ENCODE peak calls at places on chromosomes 1 and 21, in ten cellular contexts. One of them, this sample, is unnamed.

GRCh38 chr1:14914351-14914988 is 239.1 kb upstream of the TMEM51 start:
- DNase-seq in OCI-LY7: no peak
- DNase-seq in upper lobe of left lung: no peak
- DNase-seq in astrocyte: no peak
- DNase-seq in CD8-positive, alpha-beta memory T cell: no peak
- DNase-seq in uterus: no peak
- DNase-seq in BJ: no peak
- DNase-seq in DND-41: no peak
- DNase-seq in lower lobe of right lung: no peak
- DNase-seq in endothelial cell of umbilical vein: no peak
- DNase-seq in this sample: no peak

GRCh38 chr1:156480411-156481192 is 20.0 kb downstream of the MEF2D start:
- DNase-seq in CD8-positive, alpha-beta memory T cell: peak; percentile 78
- DNase-seq in OCI-LY7: peak; percentile 90
- DNase-seq in BJ: no peak
- DNase-seq in astrocyte: no peak
- DNase-seq in upper lobe of left lung: peak; percentile 62
- DNase-seq in endothelial cell of umbilical vein: peak; percentile 55
- DNase-seq in uterus: peak; percentile 67
- DNase-seq in DND-41: peak; percentile 64
- DNase-seq in lower lobe of right lung: peak; percentile 75
- DNase-seq in this sample: peak; percentile 59

GRCh38 chr1:196733091-196733970 is 41.3 kb upstream of the CFHR3 start:
- DNase-seq in CD8-positive, alpha-beta memory T cell: no peak
- DNase-seq in endothelial cell of umbilical vein: no peak
- DNase-seq in lower lobe of right lung: peak; percentile 9
- DNase-seq in DND-41: no peak
- DNase-seq in astrocyte: no peak
- DNase-seq in OCI-LY7: no peak
- DNase-seq in BJ: no peak
- DNase-seq in upper lobe of left lung: no peak
- DNase-seq in uterus: no peak
- DNase-seq in this sample: no peak

GRCh38 chr1:69662321-69662720 is 94.6 kb downstream of the LRRC7 start:
- DNase-seq in endothelial cell of umbilical vein: no peak
- DNase-seq in OCI-LY7: no peak
- DNase-seq in lower lobe of right lung: no peak
- DNase-seq in upper lobe of left lung: no peak
- DNase-seq in uterus: no peak
- DNase-seq in BJ: no peak
- DNase-seq in astrocyte: no peak
- DNase-seq in DND-41: no peak
- DNase-seq in CD8-positive, alpha-beta memory T cell: no peak
- DNase-seq in this sample: no peak

GRCh38 chr1:33836911-33837310 is 27.0 kb upstream of the HMGB4 start:
- DNase-seq in OCI-LY7: no peak
- DNase-seq in astrocyte: peak; percentile 61
- DNase-seq in BJ: no peak
- DNase-seq in endothelial cell of umbilical vein: no peak
- DNase-seq in upper lobe of left lung: no peak
- DNase-seq in DND-41: no peak
- DNase-seq in CD8-positive, alpha-beta memory T cell: no peak
- DNase-seq in lower lobe of right lung: no peak
- DNase-seq in uterus: no peak
- DNase-seq in this sample: no peak

GRCh38 chr1:186839077-186839400 is 10.3 kb downstream of the PLA2G4A start:
- DNase-seq in astrocyte: no peak
- DNase-seq in upper lobe of left lung: no peak
- DNase-seq in uterus: no peak
- DNase-seq in lower lobe of right lung: no peak
- DNase-seq in DND-41: no peak
- DNase-seq in BJ: no peak
- DNase-seq in CD8-positive, alpha-beta memory T cell: no peak
- DNase-seq in endothelial cell of umbilical vein: no peak
- DNase-seq in OCI-LY7: no peak
- DNase-seq in this sample: no peak

GRCh38 chr1:50667710-50668356 is 244.6 kb upstream of the DMRTA2 start:
- DNase-seq in endothelial cell of umbilical vein: peak; percentile 79
- DNase-seq in DND-41: no peak
- DNase-seq in upper lobe of left lung: no peak
- DNase-seq in astrocyte: peak; percentile 14
- DNase-seq in OCI-LY7: no peak
- DNase-seq in lower lobe of right lung: no peak
- DNase-seq in uterus: no peak
- DNase-seq in BJ: no peak
- DNase-seq in CD8-positive, alpha-beta memory T cell: no peak
- DNase-seq in this sample: no peak

GRCh38 chr21:35587841-35588390 is 472.4 kb downstream of the SETD4 start:
- DNase-seq in uterus: no peak
- DNase-seq in astrocyte: no peak
- DNase-seq in upper lobe of left lung: no peak
- DNase-seq in lower lobe of right lung: no peak
- DNase-seq in CD8-positive, alpha-beta memory T cell: no peak
- DNase-seq in BJ: no peak
- DNase-seq in OCI-LY7: no peak
- DNase-seq in DND-41: no peak
- DNase-seq in endothelial cell of umbilical vein: no peak
- DNase-seq in this sample: no peak

GRCh38 chr1:19377812-19378718 is 65.9 kb downstream of the SLC66A1 start:
- DNase-seq in uterus: no peak
- DNase-seq in CD8-positive, alpha-beta memory T cell: no peak
- DNase-seq in endothelial cell of umbilical vein: no peak
- DNase-seq in astrocyte: peak; percentile 56
- DNase-seq in lower lobe of right lung: no peak
- DNase-seq in DND-41: no peak
- DNase-seq in OCI-LY7: no peak
- DNase-seq in upper lobe of left lung: no peak
- DNase-seq in BJ: no peak
- DNase-seq in this sample: no peak

GRCh38 chr1:183998045-183998444 is 39.5 kb downstream of the COLGALT2 start:
- DNase-seq in DND-41: no peak
- DNase-seq in BJ: no peak
- DNase-seq in uterus: no peak
- DNase-seq in lower lobe of right lung: no peak
- DNase-seq in astrocyte: no peak
- DNase-seq in OCI-LY7: no peak
- DNase-seq in CD8-positive, alpha-beta memory T cell: no peak
- DNase-seq in upper lobe of left lung: no peak
- DNase-seq in endothelial cell of umbilical vein: no peak
- DNase-seq in this sample: no peak
- H3K36me3 ChIP-seq in DND-41: no peaks in the 10 kb centered on the region
- H3K36me3 ChIP-seq in BJ: no peaks in the 10 kb centered on the region
- H3K36me3 ChIP-seq in uterus: no peaks in the 10 kb centered on the region
- H3K36me3 ChIP-seq in lower lobe of right lung: no peaks in the 10 kb centered on the region
- H3K36me3 ChIP-seq in astrocyte: no peaks in the 10 kb centered on the region
- H3K36me3 ChIP-seq in OCI-LY7: no peaks in the 10 kb centered on the region
- H3K36me3 ChIP-seq in CD8-positive, alpha-beta memory T cell: no peaks in the 10 kb centered on the region
- H3K36me3 ChIP-seq in upper lobe of left lung: no peaks in the 10 kb centered on the region
- H3K36me3 ChIP-seq in endothelial cell of umbilical vein: no peaks in the 10 kb centered on the region
- H3K36me3 ChIP-seq in this sample: no peaks in the 10 kb centered on the region

GRCh38 chr1:36116906-36117305 is 8.1 kb downstream of the COL8A2 start:
- DNase-seq in BJ: no peak
- DNase-seq in uterus: no peak
- DNase-seq in lower lobe of right lung: no peak
- DNase-seq in DND-41: no peak
- DNase-seq in endothelial cell of umbilical vein: no peak
- DNase-seq in OCI-LY7: no peak
- DNase-seq in upper lobe of left lung: no peak
- DNase-seq in astrocyte: no peak
- DNase-seq in CD8-positive, alpha-beta memory T cell: no peak
- DNase-seq in this sample: no peak
- H3K36me3 ChIP-seq in BJ: peaks cover 1% of the 10 kb centered on the region
- H3K36me3 ChIP-seq in uterus: no peaks in the 10 kb centered on the region
- H3K36me3 ChIP-seq in lower lobe of right lung: no peaks in the 10 kb centered on the region
- H3K36me3 ChIP-seq in DND-41: no peaks in the 10 kb centered on the region
- H3K36me3 ChIP-seq in endothelial cell of umbilical vein: no peaks in the 10 kb centered on the region
- H3K36me3 ChIP-seq in OCI-LY7: no peaks in the 10 kb centered on the region
- H3K36me3 ChIP-seq in upper lobe of left lung: no peaks in the 10 kb centered on the region
- H3K36me3 ChIP-seq in astrocyte: no peaks in the 10 kb centered on the region
- H3K36me3 ChIP-seq in CD8-positive, alpha-beta memory T cell: no peaks in the 10 kb centered on the region
- H3K36me3 ChIP-seq in this sample: no peaks in the 10 kb centered on the region

DNA sequence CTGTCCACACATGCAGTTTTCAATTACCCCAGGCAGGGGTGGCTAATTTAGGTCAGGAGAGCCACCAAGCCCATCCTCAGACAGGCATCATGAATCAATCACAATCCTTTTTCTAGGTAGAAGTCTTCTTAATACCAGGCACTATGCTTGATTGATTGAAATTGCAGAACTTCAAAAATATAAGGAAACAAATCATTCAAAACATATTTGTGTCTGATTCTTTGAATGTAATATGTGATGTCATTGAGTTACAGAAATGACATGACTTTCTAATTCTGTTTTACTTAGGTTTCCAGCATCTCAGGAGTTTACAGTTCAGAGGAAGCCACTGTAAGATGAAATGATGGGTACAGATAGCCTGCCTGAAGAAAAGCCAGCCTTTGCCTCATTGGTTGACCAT is 26.7 kb downstream of the RXRG start:
- DNase-seq in endothelial cell of umbilical vein: no peak
- DNase-seq in BJ: no peak
- DNase-seq in CD8-positive, alpha-beta memory T cell: no peak
- DNase-seq in lower lobe of right lung: no peak
- DNase-seq in uterus: no peak
- DNase-seq in astrocyte: no peak
- DNase-seq in DND-41: no peak
- DNase-seq in upper lobe of left lung: no peak
- DNase-seq in OCI-LY7: no peak
- DNase-seq in this sample: no peak
- H3K36me3 ChIP-seq in endothelial cell of umbilical vein: no peaks in the 10 kb centered on the region
- H3K36me3 ChIP-seq in BJ: no peaks in the 10 kb centered on the region
- H3K36me3 ChIP-seq in CD8-positive, alpha-beta memory T cell: no peaks in the 10 kb centered on the region
- H3K36me3 ChIP-seq in lower lobe of right lung: no peaks in the 10 kb centered on the region
- H3K36me3 ChIP-seq in uterus: no peaks in the 10 kb centered on the region
- H3K36me3 ChIP-seq in astrocyte: no peaks in the 10 kb centered on the region
- H3K36me3 ChIP-seq in DND-41: no peaks in the 10 kb centered on the region
- H3K36me3 ChIP-seq in upper lobe of left lung: no peaks in the 10 kb centered on the region
- H3K36me3 ChIP-seq in OCI-LY7: no peaks in the 10 kb centered on the region
- H3K36me3 ChIP-seq in this sample: no peaks in the 10 kb centered on the region

GRCh38 chr21:46114963-46115362 is 17.1 kb downstream of the COL6A2 start:
- DNase-seq in CD8-positive, alpha-beta memory T cell: no peak
- DNase-seq in endothelial cell of umbilical vein: no peak
- DNase-seq in lower lobe of right lung: peak; percentile 41
- DNase-seq in uterus: peak; percentile 24
- DNase-seq in DND-41: no peak
- DNase-seq in upper lobe of left lung: no peak
- DNase-seq in OCI-LY7: no peak
- DNase-seq in astrocyte: no peak
- DNase-seq in BJ: no peak
- DNase-seq in this sample: no peak
- H3K36me3 ChIP-seq in CD8-positive, alpha-beta memory T cell: no peaks in the 10 kb centered on the region
- H3K36me3 ChIP-seq in endothelial cell of umbilical vein: no peaks in the 10 kb centered on the region
- H3K36me3 ChIP-seq in lower lobe of right lung: peaks cover 76% of the 10 kb centered on the region
- H3K36me3 ChIP-seq in uterus: no peaks in the 10 kb centered on the region
- H3K36me3 ChIP-seq in DND-41: no peaks in the 10 kb centered on the region
- H3K36me3 ChIP-seq in upper lobe of left lung: no peaks in the 10 kb centered on the region
- H3K36me3 ChIP-seq in OCI-LY7: no peaks in the 10 kb centered on the region
- H3K36me3 ChIP-seq in astrocyte: peaks cover 41% of the 10 kb centered on the region
- H3K36me3 ChIP-seq in BJ: peaks cover 82% of the 10 kb centered on the region
- H3K36me3 ChIP-seq in this sample: no peaks in the 10 kb centered on the region

DNA sequence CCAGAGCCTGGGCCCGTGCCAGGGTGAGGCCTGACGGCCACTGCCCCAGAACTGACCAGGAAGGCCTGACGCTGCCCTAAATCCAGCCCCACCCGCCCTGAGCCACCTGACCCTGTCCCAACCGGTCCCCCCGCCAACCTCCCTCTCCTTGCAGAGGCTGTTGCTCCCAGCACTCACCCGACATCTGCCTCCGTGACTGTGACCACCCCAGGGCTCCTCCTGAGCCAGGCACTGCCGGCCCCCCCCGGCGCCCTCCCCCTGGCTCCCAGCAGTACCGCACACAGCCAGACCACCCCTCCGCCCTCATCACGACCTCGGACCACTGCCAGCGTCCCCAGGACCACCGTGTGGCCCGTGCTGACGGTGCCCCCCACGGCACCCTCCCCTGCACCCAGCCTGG is 26.3 kb downstream of the AGRN start:
- DNase-seq in endothelial cell of umbilical vein: no peak
- DNase-seq in DND-41: no peak
- DNase-seq in CD8-positive, alpha-beta memory T cell: no peak
- DNase-seq in OCI-LY7: no peak
- DNase-seq in upper lobe of left lung: no peak
- DNase-seq in BJ: no peak
- DNase-seq in lower lobe of right lung: no peak
- DNase-seq in astrocyte: no peak
- DNase-seq in uterus: no peak
- DNase-seq in this sample: no peak
- H3K36me3 ChIP-seq in endothelial cell of umbilical vein: peaks cover 18% of the 10 kb centered on the region
- H3K36me3 ChIP-seq in DND-41: peaks cover 17% of the 10 kb centered on the region
- H3K36me3 ChIP-seq in CD8-positive, alpha-beta memory T cell: no peaks in the 10 kb centered on the region
- H3K36me3 ChIP-seq in OCI-LY7: no peaks in the 10 kb centered on the region
- H3K36me3 ChIP-seq in upper lobe of left lung: peaks cover 34% of the 10 kb centered on the region
- H3K36me3 ChIP-seq in BJ: peaks cover 40% of the 10 kb centered on the region
- H3K36me3 ChIP-seq in lower lobe of right lung: peaks cover 37% of the 10 kb centered on the region
- H3K36me3 ChIP-seq in astrocyte: no peaks in the 10 kb centered on the region
- H3K36me3 ChIP-seq in uterus: no peaks in the 10 kb centered on the region
- H3K36me3 ChIP-seq in this sample: no peaks in the 10 kb centered on the region

GRCh38 chr1:116062201-116062600 is 49.0 kb upstream of the MAB21L3 start:
- DNase-seq in lower lobe of right lung: no peak
- DNase-seq in CD8-positive, alpha-beta memory T cell: no peak
- DNase-seq in upper lobe of left lung: no peak
- DNase-seq in BJ: no peak
- DNase-seq in DND-41: no peak
- DNase-seq in astrocyte: no peak
- DNase-seq in endothelial cell of umbilical vein: no peak
- DNase-seq in uterus: no peak
- DNase-seq in OCI-LY7: no peak
- DNase-seq in this sample: no peak
- H3K36me3 ChIP-seq in lower lobe of right lung: peaks cover 33% of the 10 kb centered on the region
- H3K36me3 ChIP-seq in CD8-positive, alpha-beta memory T cell: no peaks in the 10 kb centered on the region
- H3K36me3 ChIP-seq in upper lobe of left lung: no peaks in the 10 kb centered on the region
- H3K36me3 ChIP-seq in BJ: no peaks in the 10 kb centered on the region
- H3K36me3 ChIP-seq in DND-41: no peaks in the 10 kb centered on the region
- H3K36me3 ChIP-seq in astrocyte: no peaks in the 10 kb centered on the region
- H3K36me3 ChIP-seq in endothelial cell of umbilical vein: no peaks in the 10 kb centered on the region
- H3K36me3 ChIP-seq in uterus: no peaks in the 10 kb centered on the region
- H3K36me3 ChIP-seq in OCI-LY7: no peaks in the 10 kb centered on the region
- H3K36me3 ChIP-seq in this sample: no peaks in the 10 kb centered on the region

DNA sequence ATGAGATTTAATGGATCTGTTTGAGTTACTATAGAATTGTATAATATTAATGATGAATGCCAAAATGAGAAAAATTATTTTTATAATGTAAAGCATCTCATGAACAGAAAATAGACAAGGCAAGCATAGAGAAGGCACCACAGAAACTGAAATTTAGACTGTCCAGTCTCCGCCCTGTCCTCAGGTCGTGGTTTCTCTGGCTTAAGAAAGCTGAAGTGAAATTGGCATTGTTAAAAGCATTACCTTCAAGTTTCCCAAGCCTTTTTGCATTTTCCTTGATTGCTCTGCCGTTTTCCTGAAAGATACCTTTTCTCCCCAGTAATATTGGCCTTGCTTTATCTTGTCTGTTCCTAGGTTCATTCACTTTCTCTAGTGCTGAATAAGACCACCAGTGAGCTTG is 58.0 kb downstream of the VPS13D start:
- DNase-seq in DND-41: no peak
- DNase-seq in CD8-positive, alpha-beta memory T cell: no peak
- DNase-seq in uterus: no peak
- DNase-seq in endothelial cell of umbilical vein: no peak
- DNase-seq in lower lobe of right lung: no peak
- DNase-seq in OCI-LY7: no peak
- DNase-seq in BJ: no peak
- DNase-seq in upper lobe of left lung: no peak
- DNase-seq in astrocyte: no peak
- DNase-seq in this sample: no peak
- H3K36me3 ChIP-seq in DND-41: peaks cover 56% of the 10 kb centered on the region
- H3K36me3 ChIP-seq in CD8-positive, alpha-beta memory T cell: peaks cover 28% of the 10 kb centered on the region
- H3K36me3 ChIP-seq in uterus: no peaks in the 10 kb centered on the region
- H3K36me3 ChIP-seq in endothelial cell of umbilical vein: peaks cover 6% of the 10 kb centered on the region
- H3K36me3 ChIP-seq in lower lobe of right lung: peaks cover 91% of the 10 kb centered on the region
- H3K36me3 ChIP-seq in OCI-LY7: peaks cover 52% of the 10 kb centered on the region
- H3K36me3 ChIP-seq in BJ: peaks cover 14% of the 10 kb centered on the region
- H3K36me3 ChIP-seq in upper lobe of left lung: peaks cover 15% of the 10 kb centered on the region
- H3K36me3 ChIP-seq in astrocyte: peaks cover 19% of the 10 kb centered on the region
- H3K36me3 ChIP-seq in this sample: peaks cover 43% of the 10 kb centered on the region

This sample was measured in effector memory CD4-positive, alpha-beta T cell.